ENCODE peak calls at places on chromosomes 5 and 9, in five cellular contexts. One of them, this sample, is unnamed.

GRCh38 chr9:94586814-94587213 is 6.8 kb downstream of the FBP2 start:
- DNase-seq in effector CD4-positive, alpha-beta T cell: no peak
- DNase-seq in substantia nigra: no peak
- DNase-seq in activated CD4-positive, alpha-beta T cell treated with anti-CD3 and anti-CD28 coated beads for 24 hours: no peak
- DNase-seq in cardiac fibroblast: peak
- DNase-seq in this sample: no peak

GRCh38 chr5:14145356-14146334 is 2.5 kb downstream of the TRIO start:
- DNase-seq in effector CD4-positive, alpha-beta T cell: no peak
- DNase-seq in substantia nigra: no peak
- DNase-seq in activated CD4-positive, alpha-beta T cell treated with anti-CD3 and anti-CD28 coated beads for 24 hours: no peak
- DNase-seq in cardiac fibroblast: peak
- DNase-seq in this sample: no peak

GRCh38 chr5:175124251-175124813 is 319.6 kb downstream of the DRD1 start:
- DNase-seq in effector CD4-positive, alpha-beta T cell: no peak
- DNase-seq in substantia nigra: no peak
- DNase-seq in activated CD4-positive, alpha-beta T cell treated with anti-CD3 and anti-CD28 coated beads for 24 hours: no peak
- DNase-seq in cardiac fibroblast: no peak
- DNase-seq in this sample: no peak

GRCh38 chr9:37963936-37964739 is 60.2 kb upstream of the SLC25A51 start:
- DNase-seq in effector CD4-positive, alpha-beta T cell: no peak
- DNase-seq in substantia nigra: peak
- DNase-seq in activated CD4-positive, alpha-beta T cell treated with anti-CD3 and anti-CD28 coated beads for 24 hours: no peak
- DNase-seq in cardiac fibroblast: peak
- DNase-seq in this sample: peak

GRCh38 chr5:61866930-61867329 is 439.1 kb upstream of the KIF2A start:
- DNase-seq in effector CD4-positive, alpha-beta T cell: no peak
- DNase-seq in substantia nigra: no peak
- DNase-seq in activated CD4-positive, alpha-beta T cell treated with anti-CD3 and anti-CD28 coated beads for 24 hours: no peak
- DNase-seq in cardiac fibroblast: peak
- DNase-seq in this sample: peak

GRCh38 chr9:121599872-121600585 is 51.4 kb upstream of the DAB2IP start:
- DNase-seq in effector CD4-positive, alpha-beta T cell: no peak
- DNase-seq in substantia nigra: no peak
- DNase-seq in activated CD4-positive, alpha-beta T cell treated with anti-CD3 and anti-CD28 coated beads for 24 hours: no peak
- DNase-seq in cardiac fibroblast: no peak
- DNase-seq in this sample: no peak

GRCh38 chr5:139443766-139444473 is 4.6 kb upstream of the DNAJC18 start:
- DNase-seq in effector CD4-positive, alpha-beta T cell: peak
- DNase-seq in substantia nigra: no peak
- DNase-seq in activated CD4-positive, alpha-beta T cell treated with anti-CD3 and anti-CD28 coated beads for 24 hours: no peak
- DNase-seq in cardiac fibroblast: peak
- DNase-seq in this sample: peak

GRCh38 chr5:72363146-72363802 is 43.1 kb downstream of the PTCD2 start:
- DNase-seq in effector CD4-positive, alpha-beta T cell: no peak
- DNase-seq in substantia nigra: no peak
- DNase-seq in activated CD4-positive, alpha-beta T cell treated with anti-CD3 and anti-CD28 coated beads for 24 hours: no peak
- DNase-seq in cardiac fibroblast: peak
- DNase-seq in this sample: peak

GRCh38 chr9:16642421-16643109 is 227.9 kb downstream of the BNC2 start:
- DNase-seq in effector CD4-positive, alpha-beta T cell: no peak
- DNase-seq in substantia nigra: no peak
- DNase-seq in activated CD4-positive, alpha-beta T cell treated with anti-CD3 and anti-CD28 coated beads for 24 hours: no peak
- DNase-seq in cardiac fibroblast: no peak
- DNase-seq in this sample: peak

GRCh38 chr9:37966443-37967271 is 62.7 kb upstream of the SLC25A51 start:
- DNase-seq in effector CD4-positive, alpha-beta T cell: no peak
- DNase-seq in substantia nigra: no peak
- DNase-seq in activated CD4-positive, alpha-beta T cell treated with anti-CD3 and anti-CD28 coated beads for 24 hours: no peak
- DNase-seq in cardiac fibroblast: no peak
- DNase-seq in this sample: no peak

This sample was measured in fibroblast of villous mesenchyme.